ENCODE peak calls at places on chromosome 15, in seven cellular contexts. A is foreskin fibroblast; O is CD8-positive, alpha-beta T cell; I is Peyer's patch; M is AG04449; N is Caco-2; Z is fibroblast of pulmonary artery. U is an unnamed sample.

GRCh38 chr15:74525946-74526345 is 15.1 kb upstream of the ARID3B start:
- DNase-seq in A (peak; percentile 52), O (no peak), I (no peak), M (no peak), N (no peak), Z (peak; percentile 45), U (peak; percentile 92)

GRCh38 chr15:49379996-49380395 is 43.0 kb upstream of the FGF7 start:
- DNase-seq in A (no peak), O (no peak), I (no peak), M (no peak), N (no peak), Z (no peak), U (no peak)

GRCh38 chr15:47404877-47405276 is 312.4 kb upstream of the SEMA6D start:
- DNase-seq in A (no peak), O (no peak), I (no peak), M (no peak), N (no peak), Z (no peak), U (no peak)

GRCh38 chr15:74340139-74340538 is 27.3 kb downstream of the CYP11A1 start:
- DNase-seq in A (peak; percentile 19), O (no peak), I (no peak), M (no peak), N (no peak), Z (peak; percentile 29), U (peak; percentile 78)

GRCh38 chr15:88894819-88895767 is at the start of gene HAPLN3:
- DNase-seq in A (no peak), O (peak; percentile 49), I (peak; percentile 56), M (no peak), N (no peak), Z (peak; percentile 40), U (peak; percentile 53)

GRCh38 chr15:38682861-38683260 is 118.2 kb upstream of the RASGRP1 start:
- DNase-seq in A (no peak), O (no peak), I (no peak), M (no peak), N (no peak), Z (no peak), U (no peak)

GRCh38 chr15:85727068-85727467 is 67.7 kb downstream of the KLHL25 start:
- DNase-seq in A (no peak), O (no peak), I (peak; percentile 68), M (no peak), N (no peak), Z (no peak), U (peak; percentile 24)

GRCh38 chr15:73153024-73153423 is 100.8 kb downstream of the NEO1 start:
- DNase-seq in A (no peak), O (no peak), I (no peak), M (no peak), N (no peak), Z (no peak), U (no peak)

GRCh38 chr15:92968926-92969664 is 69.0 kb downstream of the CHD2 start:
- DNase-seq in A (no peak), O (no peak), I (no peak), M (no peak), N (no peak), Z (no peak), U (no peak)

GRCh38 chr15:81133782-81134461 is at the start of gene CFAP161:
- DNase-seq in A (peak; percentile 26), O (no peak), I (peak; percentile 62), M (no peak), N (peak; percentile 39), Z (peak; percentile 73), U (peak; percentile 62)

GRCh38 chr15:48370460-48370859 is 39.2 kb downstream of the DUT start:
- DNase-seq in A (peak; percentile 78), O (no peak), I (no peak), M (peak; percentile 83), N (no peak), Z (peak; percentile 49), U (peak; percentile 66)

DNA sequence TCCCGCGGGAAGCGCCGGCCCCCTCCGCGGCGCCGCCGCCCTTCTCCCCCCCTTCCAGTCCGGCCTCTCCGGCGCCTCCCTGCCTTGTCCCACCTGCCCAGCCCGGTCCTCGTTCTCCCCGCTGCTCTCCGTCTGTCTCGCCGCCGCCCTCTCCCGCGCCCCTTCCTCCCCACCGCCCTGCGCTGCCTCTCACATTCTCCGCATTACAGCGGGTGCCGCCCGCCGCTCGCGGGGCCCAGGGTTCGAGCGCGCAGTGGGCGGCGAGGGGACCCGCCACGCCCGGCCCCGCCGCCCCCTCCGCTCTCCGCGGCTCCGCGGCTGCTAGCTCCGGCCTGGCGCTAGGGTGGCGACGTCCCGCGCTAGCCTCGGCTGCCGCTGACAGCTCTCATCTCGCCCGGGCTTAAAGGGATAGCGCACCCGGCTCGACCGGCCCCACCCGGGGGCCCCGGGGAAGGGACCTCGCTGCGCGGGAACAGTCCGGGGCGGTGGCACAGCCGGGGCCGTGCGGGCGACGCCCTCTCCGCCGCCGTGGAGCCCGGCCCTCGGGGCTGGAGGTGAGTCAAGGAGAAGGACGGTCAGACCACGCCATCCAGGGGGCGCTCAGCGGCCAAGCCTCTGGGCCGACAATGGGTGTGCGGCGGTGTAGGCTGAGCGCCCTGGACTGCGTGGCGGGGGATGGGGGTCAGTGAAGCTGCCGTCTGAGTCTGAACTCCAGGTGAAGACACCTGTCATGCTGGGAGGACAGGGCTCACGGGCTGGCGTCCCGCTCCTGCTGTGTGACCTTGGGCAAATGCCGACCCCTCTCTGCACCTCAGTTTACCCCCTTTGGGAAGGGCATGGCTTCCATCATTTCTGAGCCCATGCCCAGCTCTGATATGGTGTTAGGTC is 187.4 kb upstream of the LINGO1 start:
- DNase-seq in A (no peak), O (no peak), I (no peak), M (no peak), N (peak; percentile 54), Z (no peak), U (peak; percentile 18)
- TF ChIP-seq CTCF in A (peak; percentile 11), O (no peak), I (no peak), M (peak; percentile 24), N (peak; percentile 32), Z (no peak), U (no peak)

GRCh38 chr15:40240619-40241304 is 1.9 kb downstream of the PAK6 start:
- DNase-seq in A (no peak), O (no peak), I (peak; percentile 42), M (no peak), N (no peak), Z (no peak), U (peak; percentile 55)
- H3K4me3 ChIP-seq in A (no peak overlapping the region), O (no peak overlapping the region), I (no peak overlapping the region), M (no peak overlapping the region), N (no peak overlapping the region), Z (no peak overlapping the region), U (peak overlapping the region; percentile 58)

DNA sequence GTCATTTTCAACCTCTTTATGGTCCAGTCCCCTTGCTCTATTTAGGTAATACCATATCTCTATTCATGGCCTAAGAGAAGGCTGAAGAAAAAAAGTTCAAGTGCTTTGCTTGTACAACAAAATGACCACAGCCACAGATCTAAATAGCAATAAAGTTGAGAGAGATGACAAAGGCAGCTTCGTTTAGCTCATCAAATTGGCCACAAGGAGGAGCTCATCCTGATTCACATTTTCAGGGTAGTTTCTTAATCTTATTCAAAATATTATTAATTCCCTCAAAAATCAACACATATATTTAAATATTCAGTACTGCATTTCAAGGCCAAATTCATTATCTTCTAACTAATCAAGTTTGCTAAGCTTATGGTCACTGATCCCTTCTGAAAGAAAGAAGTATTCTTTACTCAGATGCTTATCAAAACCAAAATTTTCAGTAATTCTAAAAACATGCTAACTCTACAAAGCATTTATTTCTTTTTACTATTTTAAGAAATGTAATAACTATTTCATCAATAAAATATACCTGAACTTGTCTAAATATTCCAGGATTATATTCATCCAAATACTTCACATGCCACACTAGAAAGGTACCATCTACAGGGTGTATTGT is 85.5 kb downstream of the DMXL2 start:
- DNase-seq in A (peak; percentile 12), O (no peak), I (no peak), M (peak; percentile 4), N (no peak), Z (peak; percentile 59), U (peak; percentile 28)
- TF ChIP-seq CTCF in A (peak; percentile 73), O (no peak), I (peak; percentile 56), M (peak; percentile 39), N (peak; percentile 59), Z (peak; percentile 82), U (peak; percentile 69)

DNA sequence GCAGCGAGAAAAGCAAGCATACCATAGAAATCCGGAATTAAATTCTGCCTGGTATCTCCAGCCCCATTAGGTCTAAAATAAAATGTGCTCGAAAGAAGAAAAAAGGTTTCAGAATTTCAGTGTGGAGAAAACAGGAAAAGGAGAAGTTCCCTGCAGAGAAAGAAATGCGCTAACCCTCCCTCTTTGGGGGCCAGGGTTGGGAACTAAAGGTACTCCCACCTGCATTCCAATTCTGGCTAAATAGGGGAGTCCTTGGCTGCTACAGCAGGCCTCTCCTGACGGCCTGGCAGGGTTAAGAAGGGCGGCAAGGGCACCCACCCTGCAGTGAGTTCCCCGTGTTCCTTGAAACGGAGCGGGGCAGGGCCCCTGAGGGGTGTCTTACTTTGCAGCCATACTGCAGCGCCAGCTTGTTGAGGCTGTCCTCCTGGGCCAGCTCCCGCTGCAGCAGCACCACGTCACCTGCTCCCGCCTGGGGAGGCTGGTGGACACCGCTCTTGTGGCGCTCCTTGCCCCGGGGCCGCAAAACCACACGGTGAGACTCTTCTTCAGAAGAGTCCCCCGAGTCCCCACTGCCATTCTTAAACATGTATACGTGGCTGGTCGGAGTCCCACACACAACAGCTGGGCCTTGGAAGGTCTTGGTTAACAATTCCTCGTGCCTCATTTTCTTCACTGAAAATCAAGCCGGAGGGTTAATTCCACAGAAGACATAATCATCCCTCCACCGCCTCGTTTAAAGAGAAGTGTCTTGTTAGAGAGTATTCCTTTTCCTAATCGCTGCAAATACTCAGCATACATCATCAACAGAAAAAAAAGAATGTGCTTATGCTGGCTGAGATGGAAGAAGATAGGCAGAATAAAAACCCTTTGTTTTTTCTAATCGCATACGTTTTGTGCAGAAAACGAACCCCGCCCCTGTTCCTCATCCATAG is 1.6 kb downstream of the LYSMD4 start:
- DNase-seq in A (no peak), O (no peak), I (peak; percentile 46), M (no peak), N (no peak), Z (peak; percentile 26), U (no peak)
- H3K4me3 ChIP-seq in A (peak overlapping the region; percentile 79), O (peak overlapping the region; percentile 69), I (peak overlapping the region; percentile 84), M (peak overlapping the region; percentile 75), N (peak overlapping the region; percentile 75), Z (peak overlapping the region; percentile 78), U (peak overlapping the region; percentile 75)

GRCh38 chr15:62648954-62649353 is 393.6 kb upstream of the TPM1 start:
- DNase-seq in A (no peak), O (no peak), I (no peak), M (no peak), N (no peak), Z (peak; percentile 31), U (peak; percentile 43)
- TF ChIP-seq CTCF in A (no peak), O (no peak), I (peak; percentile 52), M (no peak), N (no peak), Z (peak; percentile 29), U (peak; percentile 22)

GRCh38 chr15:64132217-64132616 is 19.3 kb upstream of the SNX22 start:
- DNase-seq in A (no peak), O (no peak), I (no peak), M (no peak), N (no peak), Z (no peak), U (no peak)
- H3K4me3 ChIP-seq in A (no peak overlapping the region), O (no peak overlapping the region), I (no peak overlapping the region), M (no peak overlapping the region), N (no peak overlapping the region), Z (no peak overlapping the region), U (no peak overlapping the region)

U was measured in epithelial cell of esophagus.